ENCODE peak calls at places on chromosomes 12 and 14, in nine cellular contexts. D, Z, V, S, L, Q, I, K and T are unnamed samples.

GRCh38 chr12:132437252-132438138 is 52.5 kb upstream of the FBRSL1 start:
- DNase-seq in K (no peak), S (no peak), V (no peak), Q (no peak), D (no peak), Z (no peak), I (no peak), L (no peak), T (no peak)

GRCh38 chr14:76500011-76500410 is 124.1 kb downstream of the ESRRB start:
- DNase-seq in I (no peak), D (no peak), S (no peak), Z (no peak), L (no peak), Q (no peak), K (no peak), V (peak; percentile 51), T (no peak)

GRCh38 chr12:104827587-104827986 is 130.5 kb downstream of the SLC41A2 start:
- DNase-seq in S (no peak), K (no peak), Z (no peak), D (no peak), I (no peak), Q (no peak), L (no peak), V (peak; percentile 12), T (no peak)

GRCh38 chr12:111503116-111503515 is 96.0 kb downstream of the ATXN2 start:
- DNase-seq in S (no peak), D (no peak), Z (no peak), L (no peak), K (no peak), I (no peak), V (peak; percentile 7), Q (no peak), T (no peak)

GRCh38 chr12:128813883-128814282 is 9.9 kb downstream of the SLC15A4 start:
- DNase-seq in L (no peak), D (no peak), Q (no peak), V (peak; percentile 80), K (peak; percentile 72), I (no peak), Z (no peak), S (no peak), T (no peak)

GRCh38 chr12:100216337-100216736 is 15.7 kb downstream of the ACTR6 start:
- DNase-seq in V (no peak), L (no peak), D (no peak), Q (no peak), S (no peak), Z (no peak), K (no peak), I (no peak), T (no peak)

GRCh38 chr12:130203151-130203550 is 40.9 kb downstream of the FZD10 start:
- DNase-seq in D (no peak), Q (no peak), S (no peak), K (no peak), Z (no peak), V (no peak), L (no peak), I (no peak), T (no peak)

GRCh38 chr14:73339846-73340565 is 102.7 kb downstream of the PAPLN start:
- DNase-seq in L (no peak), D (no peak), I (no peak), Z (no peak), Q (no peak), S (no peak), V (no peak), K (no peak), T (no peak)

GRCh38 chr14:23693252-23693775 is 57.1 kb downstream of the DHRS2 start:
- DNase-seq in I (no peak), D (no peak), L (no peak), Q (no peak), S (no peak), Z (no peak), K (no peak), V (no peak), T (no peak)

GRCh38 chr14:69643430-69644200 is 32.2 kb downstream of the SUSD6 start:
- DNase-seq in L (no peak), V (peak; percentile 66), Q (no peak), K (peak; percentile 29), D (no peak), Z (no peak), I (peak; percentile 62), S (peak; percentile 95), T (no peak)

GRCh38 chr14:102774391-102775153 is 2.7 kb upstream of the TRAF3 start:
- DNase-seq in I (no peak), D (peak; percentile 78), V (peak; percentile 77), Q (no peak), L (peak; percentile 76), S (peak; percentile 78), Z (peak; percentile 69), K (peak; percentile 40), T (peak; percentile 43)

GRCh38 chr14:103296007-103296406 is 38.0 kb upstream of the EIF5 start:
- DNase-seq in Q (no peak), D (no peak), I (no peak), K (peak; percentile 19), L (no peak), V (peak; percentile 62), S (no peak), Z (no peak), T (no peak)

GRCh38 chr14:53967606-53968005 is 11.0 kb upstream of the BMP4 start:
- DNase-seq in Z (no peak), V (no peak), K (no peak), Q (no peak), S (no peak), I (no peak), D (no peak), L (no peak), T (no peak)

GRCh38 chr14:34322940-34323418 is 139.1 kb downstream of the SPTSSA start:
- DNase-seq in Z (peak; percentile 76), V (peak; percentile 63), D (peak; percentile 79), K (peak; percentile 28), Q (peak; percentile 65), I (peak; percentile 50), S (peak; percentile 61), L (peak; percentile 82), T (peak; percentile 72)

GRCh38 chr14:60396718-60397343 is 89.0 kb downstream of the C14orf39 start:
- DNase-seq in S (no peak), K (no peak), Z (no peak), I (no peak), V (no peak), D (no peak), L (no peak), Q (no peak), T (no peak)

GRCh38 chr12:123055281-123055766 is 74.8 kb downstream of the ARL6IP4 start:
- DNase-seq in Z (peak; percentile 32), V (no peak), L (no peak), D (no peak), I (no peak), K (no peak), Q (no peak), S (peak; percentile 67), T (no peak)

GRCh38 chr14:74960702-74961101 is 5.3 kb upstream of the PGF start:
- DNase-seq in V (no peak), D (no peak), L (no peak), Q (no peak), Z (no peak), I (no peak), K (no peak), S (no peak), T (no peak)

GRCh38 chr12:132379996-132380395 is 50.6 kb upstream of the GALNT9 start:
- DNase-seq in Z (peak; percentile 56), Q (no peak), D (no peak), I (no peak), K (no peak), S (no peak), L (no peak), V (no peak), T (no peak)

GRCh38 chr12:11580125-11580751 is 69.2 kb upstream of the ETV6 start:
- DNase-seq in V (peak; percentile 74), S (no peak), Z (no peak), L (no peak), Q (no peak), K (peak; percentile 80), D (peak; percentile 32), I (no peak), T (no peak)

GRCh38 chr12:111367661-111368221 is 1.2 kb downstream of the PHETA1 start:
- DNase-seq in K (peak; percentile 17), V (peak; percentile 27), L (no peak), Q (no peak), D (no peak), I (no peak), Z (no peak), S (no peak), T (no peak)

GRCh38 chr14:99259327-99259726 is 12.7 kb downstream of the BCL11B start:
- DNase-seq in D (no peak), S (no peak), I (no peak), Z (no peak), L (peak; percentile 60), V (no peak), K (no peak), Q (no peak), T (no peak)

GRCh38 chr14:23186913-23187654 is 3.6 kb upstream of the SLC7A8 start:
- DNase-seq in D (peak; percentile 65), Z (peak; percentile 63), Q (no peak), V (peak; percentile 83), S (peak; percentile 21), L (peak; percentile 39), K (peak; percentile 22), I (no peak), T (peak; percentile 61)

GRCh38 chr12:47812797-47813490 is 6.8 kb downstream of the HDAC7 start:
- DNase-seq in I (peak; percentile 91), Q (peak; percentile 81), S (no peak), Z (peak; percentile 58), D (peak; percentile 93), K (peak; percentile 73), L (peak; percentile 95), V (peak; percentile 85), T (peak; percentile 45)

GRCh38 chr14:42869681-42870080 is 1263.0 kb downstream of the LRFN5 start:
- DNase-seq in L (no peak), Z (no peak), S (no peak), Q (no peak), D (no peak), V (peak; percentile 77), I (no peak), K (no peak), T (no peak)

GRCh38 chr12:9341260-9341585 is 133.0 kb upstream of the PZP start:
- DNase-seq in Q (no peak), K (no peak), V (no peak), D (no peak), L (peak; percentile 29), S (no peak), I (no peak), Z (no peak), T (no peak)